ENCODE peak calls at places on chromosome 2, in seven cellular contexts. X is OCI-LY7; D is right lobe of liver; E is CD4-positive, CD25-positive, alpha-beta regulatory T cell; V is endodermal cell; N is mesenchymal stem cell; P is pancreas. T is an unnamed sample.

GRCh38 chr2:232456296-232457120 is 555 bp downstream of the ALPI start:
- DNase-seq in X (no peak), D (no peak), E (no peak), V (no peak), N (no peak), P (no peak), T (no peak)

GRCh38 chr2:10163498-10164486 is 41.3 kb downstream of the RRM2 start:
- DNase-seq in X (no peak), D (no peak), E (no peak), V (no peak), N (no peak), P (no peak), T (no peak)

GRCh38 chr2:154692927-154693326 is 5.6 kb upstream of the KCNJ3 start:
- DNase-seq in X (no peak), D (no peak), E (no peak), V (no peak), N (no peak), P (peak), T (peak)

GRCh38 chr2:159562248-159562647 is 54.1 kb downstream of the BAZ2B start:
- DNase-seq in X (no peak), D (no peak), E (no peak), V (no peak), N (peak), P (no peak), T (no peak)

GRCh38 chr2:54411801-54412354 is 44.2 kb upstream of the SPTBN1 start:
- DNase-seq in X (no peak), D (no peak), E (no peak), V (no peak), N (no peak), P (no peak), T (no peak)

GRCh38 chr2:147473075-147473474 is 371.8 kb upstream of the ACVR2A start:
- DNase-seq in X (no peak), D (no peak), E (no peak), V (no peak), N (no peak), P (no peak), T (no peak)

GRCh38 chr2:207086136-207086535 is 79.6 kb downstream of the KLF7 start:
- DNase-seq in X (no peak), D (no peak), E (no peak), V (no peak), N (no peak), P (no peak), T (peak)

GRCh38 chr2:97644023-97644717 is 1.7 kb upstream of the COX5B start:
- DNase-seq in X (no peak), D (no peak), E (no peak), V (no peak), N (no peak), P (no peak), T (no peak)

GRCh38 chr2:101036562-101036961 is 34.5 kb downstream of the RPL31 start:
- DNase-seq in X (peak), D (no peak), E (no peak), V (no peak), N (peak), P (no peak), T (no peak)

GRCh38 chr2:205474746-205475145 is 207.6 kb upstream of the NRP2 start:
- DNase-seq in X (no peak), D (no peak), E (no peak), V (no peak), N (no peak), P (no peak), T (peak)

GRCh38 chr2:111139637-111140317 is 19.1 kb downstream of the BCL2L11 start:
- DNase-seq in X (no peak), D (no peak), E (no peak), V (no peak), N (no peak), P (peak), T (no peak)

GRCh38 chr2:136439277-136439676 is 321.3 kb upstream of the CXCR4 start:
- DNase-seq in X (no peak), D (no peak), E (no peak), V (no peak), N (no peak), P (no peak), T (peak)

GRCh38 chr2:108533832-108534576 is at the start of gene LIMS1:
- DNase-seq in X (peak), D (peak), E (peak), V (peak), N (peak), P (peak), T (peak)

GRCh38 chr2:62055724-62056336 is 140.1 kb upstream of the B3GNT2 start:
- DNase-seq in X (no peak), D (no peak), E (no peak), V (no peak), N (no peak), P (no peak), T (no peak)

GRCh38 chr2:231613054-231613654 is 20.5 kb downstream of the TEX44 start:
- DNase-seq in X (peak), D (no peak), E (no peak), V (no peak), N (no peak), P (peak), T (peak)

GRCh38 chr2:161237397-161238263 is 70.6 kb upstream of the PSMD14 start:
- DNase-seq in X (peak), D (peak), E (peak), V (peak), N (peak), P (peak), T (peak)

GRCh38 chr2:54601339-54601738 is 122.1 kb upstream of the EML6 start:
- DNase-seq in X (no peak), D (no peak), E (no peak), V (no peak), N (no peak), P (no peak), T (no peak)

GRCh38 chr2:75518638-75519465 is 41.9 kb downstream of the EVA1A start:
- DNase-seq in X (no peak), D (peak), E (no peak), V (no peak), N (no peak), P (no peak), T (no peak)

GRCh38 chr2:198371902-198372611 is 567.7 kb downstream of the PLCL1 start:
- DNase-seq in X (peak), D (no peak), E (no peak), V (no peak), N (peak), P (no peak), T (no peak)

GRCh38 chr2:10161206-10161931 is 38.8 kb downstream of the RRM2 start:
- DNase-seq in X (no peak), D (peak), E (no peak), V (peak), N (no peak), P (no peak), T (no peak)

GRCh38 chr2:23401427-23402204 is 16.6 kb downstream of the KLHL29 start:
- DNase-seq in X (no peak), D (no peak), E (no peak), V (no peak), N (no peak), P (no peak), T (no peak)

GRCh38 chr2:112962308-112963175 is 15.3 kb upstream of the IL36G start:
- DNase-seq in X (no peak), D (no peak), E (no peak), V (no peak), N (no peak), P (no peak), T (no peak)

GRCh38 chr2:237590272-237591020 is at the start of gene RAB17:
- DNase-seq in X (no peak), D (peak), E (no peak), V (peak), N (peak), P (peak), T (peak)

GRCh38 chr2:240431663-240432424 is 3.6 kb upstream of the GPC1 start:
- DNase-seq in X (no peak), D (peak), E (no peak), V (peak), N (no peak), P (peak), T (no peak)

GRCh38 chr2:181241366-181241765 is 215.8 kb upstream of the ITGA4 start:
- DNase-seq in X (no peak), D (no peak), E (no peak), V (no peak), N (no peak), P (no peak), T (no peak)

GRCh38 chr2:234536218-234536989 is 39.5 kb upstream of the ARL4C start:
- DNase-seq in X (no peak), D (no peak), E (no peak), V (no peak), N (no peak), P (no peak), T (no peak)

GRCh38 chr2:158659483-158659882 is 135.6 kb upstream of the DAPL1 start:
- DNase-seq in X (no peak), D (no peak), E (no peak), V (no peak), N (no peak), P (no peak), T (no peak)

GRCh38 chr2:239252433-239253200 is 148.2 kb downstream of the HDAC4 start:
- DNase-seq in X (no peak), D (peak), E (no peak), V (no peak), N (no peak), P (no peak), T (no peak)

GRCh38 chr2:214899751-214900150 is 90.3 kb upstream of the BARD1 start:
- DNase-seq in X (no peak), D (no peak), E (no peak), V (no peak), N (no peak), P (no peak), T (no peak)

GRCh38 chr2:177495945-177496344 is 103.4 kb downstream of the AGPS start:
- DNase-seq in X (no peak), D (no peak), E (no peak), V (no peak), N (no peak), P (no peak), T (no peak)

GRCh38 chr2:118269408-118270051 is 181.3 kb downstream of the INSIG2 start:
- DNase-seq in X (no peak), D (no peak), E (no peak), V (peak), N (no peak), P (no peak), T (no peak)

GRCh38 chr2:36404754-36405153 is 49.2 kb downstream of the CRIM1 start:
- DNase-seq in X (peak), D (no peak), E (no peak), V (no peak), N (no peak), P (no peak), T (no peak)
- H3K27ac ChIP-seq in X (peak), D (no peak), E (no peak), V (no peak), N (no peak), P (no peak), T (no peak)

GRCh38 chr2:43210125-43210466 is 16.3 kb downstream of the ZFP36L2 start:
- DNase-seq in X (no peak), D (no peak), E (no peak), V (no peak), N (no peak), P (peak), T (no peak)
- H3K27ac ChIP-seq in X (no peak), D (no peak), E (no peak), V (no peak), N (no peak), P (no peak), T (no peak)

DNA sequence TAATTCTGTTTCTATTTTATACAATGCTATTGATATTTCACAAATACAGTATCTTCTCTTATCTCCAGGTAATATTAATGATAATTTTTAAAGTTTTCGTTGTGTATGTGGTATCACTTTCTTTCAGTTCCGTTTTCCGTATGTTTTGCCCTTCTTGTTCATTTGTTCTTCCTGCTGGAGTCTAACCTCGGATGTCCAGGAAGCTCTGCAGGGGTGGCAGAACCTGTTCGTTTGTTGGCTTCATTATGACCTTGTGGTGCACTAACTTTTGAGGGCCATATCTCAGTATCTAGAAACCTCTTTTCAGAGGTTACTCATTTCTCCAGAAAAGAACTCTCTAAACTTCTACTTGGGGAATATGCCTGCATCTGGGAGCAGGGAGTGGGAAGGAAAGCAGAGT is 134.5 kb downstream of the NBAS start:
- DNase-seq in X (no peak), D (no peak), E (no peak), V (no peak), N (no peak), P (no peak), T (no peak)
- H3K27ac ChIP-seq in X (no peak), D (no peak), E (no peak), V (no peak), N (no peak), P (no peak), T (no peak)

GRCh38 chr2:95021847-95022246 is 3.7 kb upstream of the MAL start:
- DNase-seq in X (no peak), D (no peak), E (no peak), V (no peak), N (no peak), P (no peak), T (no peak)
- H3K27ac ChIP-seq in X (no peak), D (no peak), E (no peak), V (no peak), N (no peak), P (no peak), T (no peak)

GRCh38 chr2:5544205-5544786 is 147.9 kb upstream of the SOX11 start:
- DNase-seq in X (peak), D (no peak), E (no peak), V (no peak), N (no peak), P (no peak), T (no peak)

GRCh38 chr2:5540856-5541255 is 151.3 kb upstream of the SOX11 start:
- DNase-seq in X (no peak), D (no peak), E (no peak), V (no peak), N (no peak), P (no peak), T (no peak)

GRCh38 chr2:5549061-5549601 is 143.1 kb upstream of the SOX11 start:
- DNase-seq in X (no peak), D (no peak), E (no peak), V (no peak), N (peak), P (no peak), T (no peak)

GRCh38 chr2:5546176-5546575 is 146.0 kb upstream of the SOX11 start:
- DNase-seq in X (no peak), D (no peak), E (no peak), V (no peak), N (no peak), P (no peak), T (no peak)
- H3K27ac ChIP-seq in X (no peak), D (no peak), E (no peak), V (no peak), N (no peak), P (no peak), T (no peak)

GRCh38 chr2:228655341-228655740 is 473.9 kb upstream of the SPHKAP start:
- DNase-seq in X (no peak), D (no peak), E (no peak), V (no peak), N (no peak), P (no peak), T (no peak)
- H3K27ac ChIP-seq in X (no peak), D (no peak), E (no peak), V (no peak), N (no peak), P (no peak), T (no peak)

DNA sequence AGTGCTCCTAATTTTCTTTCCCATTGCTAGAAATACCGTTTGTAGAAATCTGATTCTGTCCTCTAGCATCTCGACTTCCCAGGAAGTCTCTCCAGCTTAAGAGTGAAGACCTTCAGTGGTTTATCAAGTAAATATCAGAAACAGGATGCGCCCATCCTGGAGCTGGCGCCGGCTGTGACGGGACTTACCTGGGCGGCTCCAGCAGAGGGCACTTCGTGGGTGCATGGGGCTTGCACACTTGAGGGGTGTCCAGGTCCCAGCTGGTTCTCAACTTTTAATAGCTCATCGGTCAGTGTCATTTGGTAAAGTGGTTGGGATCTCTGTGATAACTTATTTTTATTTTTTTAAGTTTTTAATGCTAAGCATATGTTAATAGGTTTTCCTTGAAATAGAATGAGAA is 167.0 kb upstream of the TPO start:
- DNase-seq in X (no peak), D (no peak), E (no peak), V (peak), N (no peak), P (no peak), T (no peak)
- H3K27ac ChIP-seq in X (no peak), D (no peak), E (no peak), V (no peak), N (no peak), P (no peak), T (no peak)

GRCh38 chr2:45255568-45255967 is 246.3 kb upstream of the SIX2 start:
- DNase-seq in X (no peak), D (no peak), E (no peak), V (no peak), N (no peak), P (no peak), T (no peak)
- H3K27ac ChIP-seq in X (no peak), D (no peak), E (no peak), V (no peak), N (no peak), P (no peak), T (no peak)

DNA sequence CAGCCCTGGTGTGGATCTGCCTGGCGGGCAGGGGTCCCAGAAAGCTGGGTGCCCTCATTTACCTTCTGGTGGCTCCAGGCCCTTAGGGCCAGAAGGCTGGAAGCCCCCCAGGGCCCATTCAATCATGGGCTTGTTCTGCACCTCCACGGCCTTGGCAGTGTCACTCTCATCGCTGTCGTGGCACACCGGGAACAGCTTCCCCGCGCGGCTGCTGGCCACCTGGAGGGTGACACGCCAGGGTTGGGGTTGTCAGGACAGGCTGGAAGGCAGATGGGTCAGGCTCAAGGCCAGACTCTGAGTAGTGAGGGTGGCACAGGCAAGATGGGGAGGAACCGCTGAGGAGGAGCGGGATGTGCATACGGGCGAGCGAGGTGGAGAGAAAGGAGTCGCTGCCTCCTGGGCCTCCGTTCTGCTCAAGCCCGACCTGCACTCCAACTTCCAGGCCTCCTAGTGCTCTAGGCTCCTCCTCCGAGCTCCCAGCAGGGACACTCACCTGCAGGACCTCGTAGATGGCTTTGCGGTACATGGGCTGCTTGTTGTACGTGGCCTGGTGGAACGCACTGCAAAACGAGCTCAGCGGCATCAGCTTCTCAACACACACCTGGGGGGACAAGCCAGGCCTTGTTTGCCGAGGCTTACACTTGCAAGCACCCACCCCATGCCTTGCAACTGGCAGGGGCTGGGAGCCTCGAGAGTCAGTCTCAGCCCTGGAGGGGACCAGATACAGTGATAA is 78.3 kb upstream of the POMC start:
- DNase-seq in X (no peak), D (no peak), E (no peak), V (no peak), N (no peak), P (no peak), T (no peak)
- H3K27ac ChIP-seq in X (no peak), D (no peak), E (no peak), V (no peak), N (no peak), P (no peak), T (no peak)